ENCODE peak calls at places on chromosomes 13 and 19, in eight cellular contexts. Y, Q, C, S, H, A, G and W are unnamed samples.

GRCh38 chr13:47480121-47480520 is 521.0 kb downstream of the SUCLA2 start:
- DNase-seq in G (no peak), Y (no peak), A (no peak), Q (no peak), S (no peak), C (peak), H (no peak), W (no peak)

GRCh38 chr13:110486061-110486780 is 75.3 kb downstream of the RAB20 start:
- DNase-seq in A (no peak), C (no peak), S (no peak), Y (no peak), H (no peak), G (no peak), Q (no peak), W (no peak)

GRCh38 chr13:92097337-92097903 is 699.0 kb downstream of the GPC5 start:
- DNase-seq in C (no peak), S (no peak), A (peak), G (no peak), H (no peak), Q (no peak), Y (no peak), W (peak)

GRCh38 chr19:28468701-28469459 is 744.1 kb downstream of the UQCRFS1 start:
- DNase-seq in S (peak), G (no peak), Q (peak), Y (no peak), C (peak), A (no peak), H (no peak), W (peak)

GRCh38 chr13:28582225-28582891 is 76.6 kb upstream of the POMP start:
- DNase-seq in Y (no peak), C (peak), G (no peak), H (no peak), Q (no peak), S (peak), A (no peak), W (no peak)

GRCh38 chr19:1862068-1862423 is 1.3 kb downstream of the KLF16 start:
- DNase-seq in A (no peak), H (no peak), S (no peak), Q (peak), G (no peak), Y (no peak), C (no peak), W (no peak)

GRCh38 chr19:32651729-32652140 is 23.2 kb downstream of the ANKRD27 start:
- DNase-seq in Q (no peak), A (peak), Y (no peak), S (no peak), H (no peak), G (no peak), C (no peak), W (no peak)

GRCh38 chr19:50330365-50331078 is 1.3 kb upstream of the KCNC3 start:
- DNase-seq in C (peak), Y (peak), S (peak), Q (peak), A (peak), H (no peak), G (no peak), W (peak)

GRCh38 chr13:67763316-67763715 is 533.2 kb upstream of the PCDH9 start:
- DNase-seq in H (no peak), G (no peak), A (no peak), Q (no peak), S (no peak), C (no peak), Y (no peak), W (no peak)

GRCh38 chr13:63774133-63774532 is 2358.5 kb upstream of the PCDH20 start:
- DNase-seq in H (no peak), Q (no peak), G (no peak), Y (no peak), S (no peak), A (no peak), C (no peak), W (no peak)